ENCODE peak calls at places on chromosomes 11 and 22, in six cellular contexts. V is endothelial cell of umbilical vein, B is K562, U is NB4, I is HepG2, Q is GM12878. Z is an unnamed sample.

GRCh38 chr11:48081151-48082010 is 101.0 kb downstream of the PTPRJ start:
- DNase-seq in Q (no peak), U (peak; percentile 87), V (peak; percentile 85), B (no peak), I (no peak), Z (no peak)

GRCh38 chr22:21681566-21682370 is 16.0 kb downstream of the PPIL2 start:
- DNase-seq in I (no peak), V (no peak), Q (no peak), B (no peak), U (no peak), Z (no peak)

GRCh38 chr11:795638-796564 is 2.2 kb downstream of the SLC25A22 start:
- DNase-seq in B (peak; percentile 81), U (peak; percentile 90), I (peak; percentile 79), Q (no peak), V (peak; percentile 53), Z (no peak)

GRCh38 chr11:27205269-27205668 is 157.7 kb downstream of the CCDC34 start:
- DNase-seq in V (no peak), I (no peak), U (no peak), B (no peak), Q (no peak), Z (no peak)

GRCh38 chr22:33519140-33519973 is 400.9 kb downstream of the LARGE1 start:
- DNase-seq in Q (peak; percentile 37), V (no peak), B (peak; percentile 13), I (peak; percentile 73), U (peak; percentile 73), Z (peak; percentile 46)

GRCh38 chr11:23097906-23098305 is 237.6 kb upstream of the CCDC179 start:
- DNase-seq in I (no peak), B (no peak), Q (no peak), U (no peak), V (no peak), Z (no peak)

GRCh38 chr22:41216984-41217383 is 11.9 kb downstream of the L3MBTL2 start:
- DNase-seq in B (no peak), U (no peak), I (no peak), Q (no peak), V (no peak), Z (no peak)

GRCh38 chr11:46075168-46075567 is 46.1 kb downstream of the PHF21A start:
- DNase-seq in B (peak; percentile 89), U (no peak), V (peak; percentile 82), I (no peak), Q (no peak), Z (no peak)

GRCh38 chr22:27377501-27377900 is 424.1 kb downstream of the MN1 start:
- DNase-seq in V (no peak), B (no peak), I (no peak), U (no peak), Q (no peak), Z (no peak)

GRCh38 chr11:126888126-126888712 is 112.4 kb downstream of the KIRREL3 start:
- DNase-seq in Q (no peak), V (no peak), U (no peak), B (no peak), I (no peak), Z (no peak)

GRCh38 chr11:11553595-11553994 is 68.2 kb downstream of the GALNT18 start:
- DNase-seq in V (no peak), B (no peak), U (no peak), Q (no peak), I (no peak), Z (no peak)

GRCh38 chr22:36258750-36259619 is 6.1 kb downstream of the APOL1 start:
- DNase-seq in I (no peak), U (peak; percentile 16), V (peak; percentile 68), B (peak; percentile 70), Q (no peak), Z (no peak)

GRCh38 chr11:109789911-109790310 is 303.3 kb upstream of the ZC3H12C start:
- DNase-seq in U (no peak), B (no peak), I (no peak), Q (no peak), V (no peak), Z (no peak)

GRCh38 chr22:19648419-19648929 is 65.8 kb upstream of the SEPTIN5 start:
- DNase-seq in V (peak; percentile 20), I (no peak), Q (no peak), U (peak; percentile 37), B (peak; percentile 58), Z (no peak)

GRCh38 chr11:67646535-67647336 is 3.8 kb downstream of the ACY3 start:
- DNase-seq in I (no peak), B (no peak), V (no peak), U (peak; percentile 91), Q (peak; percentile 70), Z (no peak)

GRCh38 chr22:42434748-42435425 is 2.7 kb upstream of the NFAM1 start:
- DNase-seq in V (no peak), U (no peak), B (no peak), I (no peak), Q (no peak), Z (no peak)
- TF ChIP-seq MYC in V (no peak), U (no peak), B (no peak), I (no peak), Q (no peak), Z (no peak)

GRCh38 chr11:112809429-112809828 is 151.8 kb upstream of the NCAM1 start:
- DNase-seq in V (no peak), B (no peak), Q (no peak), I (no peak), U (no peak), Z (no peak)

GRCh38 chr11:112817376-112817775 is 143.8 kb upstream of the NCAM1 start:
- DNase-seq in V (no peak), B (no peak), U (no peak), I (no peak), Q (no peak), Z (no peak)

GRCh38 chr11:112810951-112811350 is 150.3 kb upstream of the NCAM1 start:
- DNase-seq in U (no peak), Q (no peak), B (no peak), I (no peak), V (no peak), Z (no peak)

GRCh38 chr11:112811781-112812180 is 149.4 kb upstream of the NCAM1 start:
- DNase-seq in V (no peak), Q (no peak), B (no peak), U (no peak), I (no peak), Z (no peak)

GRCh38 chr11:112812719-112813118 is 148.5 kb upstream of the NCAM1 start:
- DNase-seq in I (no peak), Q (no peak), B (no peak), U (no peak), V (no peak), Z (no peak)
- TF ChIP-seq MYC in I (no peak), Q (no peak), B (no peak), U (no peak), V (no peak), Z (no peak)

DNA sequence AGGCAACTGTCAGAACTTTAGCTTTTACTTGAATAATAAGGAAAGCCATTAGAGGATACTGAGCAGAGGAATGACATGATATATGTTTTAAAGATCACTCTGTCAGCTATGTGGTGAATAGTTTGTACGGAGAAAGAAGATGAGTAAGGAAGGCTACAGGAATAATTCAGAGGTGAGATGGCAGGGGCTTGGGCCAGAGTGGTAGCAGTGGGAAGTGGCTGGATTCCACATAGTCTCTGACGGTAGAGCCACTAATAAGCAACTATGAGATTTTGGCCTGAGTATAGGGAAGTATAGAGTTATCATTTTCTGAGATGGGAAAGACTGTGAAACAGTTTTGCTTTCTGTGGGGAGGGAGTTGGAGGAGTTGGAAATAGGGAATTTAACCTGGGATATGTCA is 94.0 kb upstream of the MTMR2 start:
- DNase-seq in B (no peak), I (no peak), V (no peak), Q (no peak), U (no peak), Z (no peak)
- TF ChIP-seq MYC in B (no peak), I (no peak), V (no peak), Q (no peak), U (no peak), Z (no peak)

GRCh38 chr22:48706934-48707748 is 1120.5 kb downstream of the BRD1 start:
- DNase-seq in U (no peak), Q (no peak), V (no peak), I (no peak), B (no peak), Z (no peak)
- TF ChIP-seq MYC in U (no peak), Q (no peak), V (no peak), I (no peak), B (no peak), Z (no peak)

DNA sequence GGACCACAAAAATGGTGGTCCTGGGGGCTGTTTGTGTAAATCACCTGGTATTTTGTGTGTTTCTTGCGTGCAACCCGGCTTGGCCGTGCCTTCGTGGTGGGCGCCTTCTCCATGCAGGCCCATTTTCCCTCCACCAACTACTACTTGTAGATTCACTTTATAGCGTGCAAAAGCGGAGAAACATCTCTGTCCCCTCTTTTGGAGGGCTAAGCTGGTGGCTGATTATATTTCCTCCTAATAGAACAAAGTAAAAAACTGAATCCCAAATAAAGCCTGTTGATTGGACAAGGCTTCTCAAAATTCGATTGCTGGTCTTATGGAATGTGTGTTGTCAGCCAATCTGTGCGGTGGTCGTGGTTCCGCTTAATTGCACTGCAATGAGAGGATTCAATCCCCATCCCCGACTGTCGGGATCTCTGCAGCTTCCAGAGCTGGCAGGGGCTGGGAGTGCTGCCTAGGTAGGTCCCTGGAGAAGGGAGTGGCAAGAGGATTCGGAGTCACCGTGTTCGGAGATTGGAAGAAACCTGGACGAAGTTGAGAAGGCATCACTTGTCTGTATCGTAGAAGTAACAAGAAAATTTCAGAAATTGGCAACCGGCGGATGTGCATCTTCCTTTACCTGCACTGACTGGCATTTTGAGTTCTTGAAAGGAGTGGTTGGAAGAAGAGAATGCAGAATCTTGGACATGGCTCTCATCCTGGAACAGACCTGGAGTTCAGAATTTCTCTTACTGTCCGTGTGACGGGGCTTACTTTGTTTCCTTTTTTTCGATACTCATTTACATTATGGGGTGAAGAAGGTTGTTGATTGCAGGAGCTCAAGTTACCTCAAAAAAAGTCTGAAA is 1.1 kb downstream of the HMGXB4 start:
- DNase-seq in V (peak; percentile 45), U (peak; percentile 34), B (peak; percentile 24), Q (no peak), I (no peak), Z (peak; percentile 10)
- TF ChIP-seq MYC in V (no peak), U (no peak), B (no peak), Q (no peak), I (no peak), Z (no peak)

Z was measured in A549.